ENCODE peak calls at places on chromosomes 4 and X, in six cellular contexts. One of them, this sample, is unnamed.

GRCh38 chrX:108573136-108573535 is 133.5 kb downstream of the COL4A5 start:
- DNase-seq in progenitor cell of endocrine pancreas: no peak
- DNase-seq in WTC11: no peak
- DNase-seq in GM10248: no peak
- DNase-seq in tibial artery: no peak
- DNase-seq in LNCaP clone FGC: peak
- DNase-seq in this sample: no peak

GRCh38 chr4:81628489-81628888 is 156.8 kb upstream of the RASGEF1B start:
- DNase-seq in progenitor cell of endocrine pancreas: no peak
- DNase-seq in WTC11: no peak
- DNase-seq in GM10248: no peak
- DNase-seq in tibial artery: no peak
- DNase-seq in LNCaP clone FGC: no peak
- DNase-seq in this sample: no peak

GRCh38 chr4:40909363-40909876 is 159.7 kb downstream of the NSUN7 start:
- DNase-seq in progenitor cell of endocrine pancreas: no peak
- DNase-seq in WTC11: no peak
- DNase-seq in GM10248: no peak
- DNase-seq in tibial artery: no peak
- DNase-seq in LNCaP clone FGC: no peak
- DNase-seq in this sample: no peak

GRCh38 chr4:154348657-154349056 is 142.9 kb downstream of the DCHS2 start:
- DNase-seq in progenitor cell of endocrine pancreas: no peak
- DNase-seq in WTC11: peak
- DNase-seq in GM10248: no peak
- DNase-seq in tibial artery: no peak
- DNase-seq in LNCaP clone FGC: no peak
- DNase-seq in this sample: no peak

GRCh38 chr4:176236909-176237308 is 32.1 kb downstream of the ASB5 start:
- DNase-seq in progenitor cell of endocrine pancreas: no peak
- DNase-seq in WTC11: no peak
- DNase-seq in GM10248: no peak
- DNase-seq in tibial artery: no peak
- DNase-seq in LNCaP clone FGC: no peak
- DNase-seq in this sample: no peak

GRCh38 chrX:71617742-71618141 is 569 bp downstream of the CXCR3 start:
- DNase-seq in progenitor cell of endocrine pancreas: no peak
- DNase-seq in WTC11: no peak
- DNase-seq in GM10248: no peak
- DNase-seq in tibial artery: no peak
- DNase-seq in LNCaP clone FGC: no peak
- DNase-seq in this sample: no peak

GRCh38 chr4:84497220-84497834 is 1.8 kb downstream of the NKX6-1 start:
- DNase-seq in progenitor cell of endocrine pancreas: no peak
- DNase-seq in WTC11: peak
- DNase-seq in GM10248: no peak
- DNase-seq in tibial artery: no peak
- DNase-seq in LNCaP clone FGC: no peak
- DNase-seq in this sample: no peak

GRCh38 chr4:36043241-36043640 is 201.1 kb downstream of the ARAP2 start:
- DNase-seq in progenitor cell of endocrine pancreas: no peak
- DNase-seq in WTC11: no peak
- DNase-seq in GM10248: no peak
- DNase-seq in tibial artery: no peak
- DNase-seq in LNCaP clone FGC: no peak
- DNase-seq in this sample: no peak

GRCh38 chrX:39946822-39947221 is 150.9 kb downstream of the BCOR start:
- DNase-seq in progenitor cell of endocrine pancreas: no peak
- DNase-seq in WTC11: no peak
- DNase-seq in GM10248: no peak
- DNase-seq in tibial artery: no peak
- DNase-seq in LNCaP clone FGC: no peak
- DNase-seq in this sample: no peak

GRCh38 chr4:94650129-94650495 is 107.6 kb upstream of the BMPR1B start:
- DNase-seq in progenitor cell of endocrine pancreas: no peak
- DNase-seq in WTC11: no peak
- DNase-seq in GM10248: no peak
- DNase-seq in tibial artery: no peak
- DNase-seq in LNCaP clone FGC: no peak
- DNase-seq in this sample: no peak

GRCh38 chr4:94650690-94651089 is 107.1 kb upstream of the BMPR1B start:
- DNase-seq in progenitor cell of endocrine pancreas: no peak
- DNase-seq in WTC11: no peak
- DNase-seq in GM10248: no peak
- DNase-seq in tibial artery: no peak
- DNase-seq in LNCaP clone FGC: peak
- DNase-seq in this sample: no peak

GRCh38 chr4:94648699-94649098 is 109.1 kb upstream of the BMPR1B start:
- DNase-seq in progenitor cell of endocrine pancreas: no peak
- DNase-seq in WTC11: no peak
- DNase-seq in GM10248: no peak
- DNase-seq in tibial artery: no peak
- DNase-seq in LNCaP clone FGC: no peak
- DNase-seq in this sample: no peak

GRCh38 chr4:94653095-94653649 is 104.6 kb upstream of the BMPR1B start:
- DNase-seq in progenitor cell of endocrine pancreas: no peak
- DNase-seq in WTC11: no peak
- DNase-seq in GM10248: no peak
- DNase-seq in tibial artery: no peak
- DNase-seq in LNCaP clone FGC: peak
- DNase-seq in this sample: no peak

DNA sequence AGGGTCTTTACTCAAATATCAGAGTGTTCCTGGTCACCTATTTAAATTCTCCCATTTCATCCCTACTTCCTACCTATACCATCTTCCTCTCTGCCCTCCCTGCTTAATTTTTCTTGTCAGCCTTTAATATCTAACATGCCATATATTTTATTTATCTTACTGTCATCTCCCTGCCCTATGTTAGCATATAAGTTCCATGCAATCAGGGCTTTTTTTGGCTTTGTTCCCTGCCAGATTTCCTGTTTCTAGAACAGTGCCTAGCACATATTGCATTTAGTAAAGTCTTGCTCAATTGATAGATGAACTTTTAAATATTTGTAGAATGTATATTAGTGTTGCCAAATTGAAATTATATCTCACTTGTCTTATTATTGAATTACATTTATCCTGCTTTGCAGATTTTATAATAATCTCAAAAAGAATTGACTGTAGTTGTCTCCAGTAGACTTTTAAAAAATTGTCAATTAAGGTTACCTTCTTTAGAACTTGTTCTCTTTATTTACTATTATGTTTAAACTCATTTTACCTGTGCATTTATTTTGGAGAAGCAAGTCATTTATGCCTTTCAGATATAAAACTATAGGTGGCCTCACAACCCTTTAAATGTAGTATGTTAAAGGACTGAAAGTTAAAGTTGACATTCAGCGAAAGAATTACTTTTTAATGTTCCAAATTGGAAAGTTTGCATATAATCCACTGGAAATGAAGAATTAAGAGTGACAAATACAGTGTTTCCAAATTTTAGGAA is 108.2 kb upstream of the BMPR1B start:
- DNase-seq in progenitor cell of endocrine pancreas: no peak
- DNase-seq in WTC11: no peak
- DNase-seq in GM10248: no peak
- DNase-seq in tibial artery: no peak
- DNase-seq in LNCaP clone FGC: no peak
- DNase-seq in this sample: no peak
- TF ChIP-seq CTCF in progenitor cell of endocrine pancreas: no peak
- TF ChIP-seq CTCF in WTC11: no peak
- TF ChIP-seq CTCF in GM10248: no peak
- TF ChIP-seq CTCF in tibial artery: no peak
- TF ChIP-seq CTCF in LNCaP clone FGC: peak
- TF ChIP-seq CTCF in this sample: no peak

GRCh38 chrX:55196688-55197087 is 23.5 kb upstream of the PAGE5 start:
- DNase-seq in progenitor cell of endocrine pancreas: no peak
- DNase-seq in WTC11: no peak
- DNase-seq in GM10248: no peak
- DNase-seq in tibial artery: no peak
- DNase-seq in LNCaP clone FGC: no peak
- DNase-seq in this sample: no peak

GRCh38 chrX:55206152-55206941 is 13.8 kb upstream of the PAGE5 start:
- DNase-seq in progenitor cell of endocrine pancreas: no peak
- DNase-seq in WTC11: no peak
- DNase-seq in GM10248: no peak
- DNase-seq in tibial artery: no peak
- DNase-seq in LNCaP clone FGC: no peak
- DNase-seq in this sample: no peak

GRCh38 chrX:55201930-55202579 is 18.1 kb upstream of the PAGE5 start:
- DNase-seq in progenitor cell of endocrine pancreas: no peak
- DNase-seq in WTC11: no peak
- DNase-seq in GM10248: no peak
- DNase-seq in tibial artery: no peak
- DNase-seq in LNCaP clone FGC: no peak
- DNase-seq in this sample: no peak
- TF ChIP-seq CTCF in progenitor cell of endocrine pancreas: no peak
- TF ChIP-seq CTCF in WTC11: no peak
- TF ChIP-seq CTCF in GM10248: no peak
- TF ChIP-seq CTCF in tibial artery: no peak
- TF ChIP-seq CTCF in LNCaP clone FGC: no peak
- TF ChIP-seq CTCF in this sample: no peak

DNA sequence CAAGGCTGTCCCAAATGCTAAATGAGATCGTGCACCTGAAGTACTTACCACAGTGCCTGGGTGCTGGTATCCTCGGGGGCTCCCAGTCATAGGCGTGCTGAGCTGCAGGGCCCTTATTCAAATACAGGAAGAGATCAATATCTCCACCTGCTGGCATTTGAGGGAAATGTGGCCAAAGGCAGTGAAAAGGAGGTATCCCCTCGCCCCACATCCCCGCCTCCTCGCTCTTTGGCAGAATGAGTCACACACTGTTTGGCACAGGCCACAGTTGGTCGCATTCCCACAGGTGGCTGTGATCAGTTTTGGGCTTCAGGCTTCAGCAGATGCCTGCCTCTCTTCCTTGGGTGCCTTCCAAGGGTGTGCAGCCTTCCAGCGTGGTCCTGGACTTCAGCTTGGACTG is 28.4 kb downstream of the ZNF185 start:
- DNase-seq in progenitor cell of endocrine pancreas: peak
- DNase-seq in WTC11: peak
- DNase-seq in GM10248: peak
- DNase-seq in tibial artery: no peak
- DNase-seq in LNCaP clone FGC: peak
- DNase-seq in this sample: peak
- TF ChIP-seq CTCF in progenitor cell of endocrine pancreas: peak
- TF ChIP-seq CTCF in WTC11: no peak
- TF ChIP-seq CTCF in GM10248: peak
- TF ChIP-seq CTCF in tibial artery: no peak
- TF ChIP-seq CTCF in LNCaP clone FGC: peak
- TF ChIP-seq CTCF in this sample: peak

DNA sequence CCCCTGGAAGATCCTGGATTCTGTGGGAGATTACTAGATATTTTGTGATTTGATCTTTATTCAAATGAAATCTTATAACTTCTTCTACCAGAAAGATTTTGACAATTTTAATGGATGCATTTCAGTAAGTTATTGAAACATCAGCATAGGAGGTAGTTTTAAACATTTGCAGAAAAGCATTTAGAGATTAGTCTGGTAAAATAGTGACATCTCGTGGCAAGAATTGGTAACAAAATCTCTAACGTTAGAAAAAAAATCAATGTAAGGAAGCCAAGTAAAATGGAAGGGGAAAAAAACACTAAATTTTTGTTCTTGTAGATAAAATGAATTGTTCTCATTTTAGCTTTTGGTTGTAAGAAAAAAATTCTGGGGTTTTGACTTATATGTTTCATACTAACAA is 73.3 kb downstream of the TASL start:
- DNase-seq in progenitor cell of endocrine pancreas: no peak
- DNase-seq in WTC11: no peak
- DNase-seq in GM10248: peak
- DNase-seq in tibial artery: no peak
- DNase-seq in LNCaP clone FGC: no peak
- DNase-seq in this sample: no peak
- TF ChIP-seq CTCF in progenitor cell of endocrine pancreas: peak
- TF ChIP-seq CTCF in WTC11: no peak
- TF ChIP-seq CTCF in GM10248: peak
- TF ChIP-seq CTCF in tibial artery: no peak
- TF ChIP-seq CTCF in LNCaP clone FGC: peak
- TF ChIP-seq CTCF in this sample: peak

GRCh38 chr4:6620891-6621555 is 19.5 kb upstream of the MRFAP1 start:
- DNase-seq in progenitor cell of endocrine pancreas: no peak
- DNase-seq in WTC11: no peak
- DNase-seq in GM10248: no peak
- DNase-seq in tibial artery: no peak
- DNase-seq in LNCaP clone FGC: no peak
- DNase-seq in this sample: peak
- TF ChIP-seq CTCF in progenitor cell of endocrine pancreas: no peak
- TF ChIP-seq CTCF in WTC11: no peak
- TF ChIP-seq CTCF in GM10248: no peak
- TF ChIP-seq CTCF in tibial artery: no peak
- TF ChIP-seq CTCF in LNCaP clone FGC: no peak
- TF ChIP-seq CTCF in this sample: no peak